ENCODE peak calls at places on chromosomes 6 and 20, in seven cellular contexts. H is mammary epithelial cell, A is heart right ventricle, U is left ventricle myocardium inferior, W is stomach, C is colonic mucosa, N is DND-41. T is an unnamed sample.
A peak's percentile ranks its signal among the peaks of the same experiment; 100 is the strongest.

GRCh38 chr6:169845426-169846285 is 94.2 kb downstream of the ERMARD start:
- DNase-seq in C (no peak), A (no peak), N (no peak), U (no peak), H (no peak), W (peak; percentile 19), T (no peak)

GRCh38 chr6:165987483-165988305 is 180.0 kb downstream of the TBXT start:
- DNase-seq in C (no peak), U (peak; percentile 87), H (peak; percentile 0), W (peak; percentile 54), A (peak; percentile 90), N (peak; percentile 15), T (peak; percentile 69)

GRCh38 chr20:62816879-62817873 is at the start of gene COL9A3:
- DNase-seq in C (no peak), H (no peak), U (no peak), N (no peak), W (no peak), A (no peak), T (no peak)

GRCh38 chr6:7087491-7087979 is 20.2 kb upstream of the RREB1 start:
- DNase-seq in A (no peak), N (peak; percentile 11), W (no peak), U (no peak), H (no peak), C (peak; percentile 78), T (no peak)

GRCh38 chr20:9359561-9360308 is 154.7 kb upstream of the LAMP5 start:
- DNase-seq in C (peak; percentile 67), A (peak; percentile 62), U (no peak), N (peak; percentile 13), H (peak; percentile 30), W (peak; percentile 38), T (peak; percentile 72)

GRCh38 chr6:42226251-42227143 is 8.8 kb upstream of the MRPS10 start:
- DNase-seq in H (peak; percentile 96), W (no peak), U (no peak), C (peak; percentile 84), N (no peak), A (no peak), T (no peak)

GRCh38 chr6:98787961-98788360 is 46.4 kb upstream of the POU3F2 start:
- DNase-seq in N (no peak), W (no peak), A (no peak), U (no peak), C (no peak), H (no peak), T (no peak)

GRCh38 chr6:158328446-158328845 is 16.2 kb downstream of the TULP4 start:
- DNase-seq in N (no peak), U (no peak), A (no peak), C (peak; percentile 33), W (no peak), H (no peak), T (no peak)

GRCh38 chr20:20212675-20213096 is 155.2 kb upstream of the INSM1 start:
- DNase-seq in N (no peak), W (no peak), C (no peak), H (no peak), A (peak; percentile 27), U (peak; percentile 48), T (no peak)

GRCh38 chr6:125597411-125598253 is 151.8 kb upstream of the HEY2 start:
- DNase-seq in N (no peak), H (no peak), U (peak; percentile 61), A (peak; percentile 5), W (no peak), C (no peak), T (no peak)

GRCh38 chr20:59120491-59120890 is 43.1 kb upstream of the ZNF831 start:
- DNase-seq in U (no peak), C (no peak), H (no peak), W (no peak), N (no peak), A (no peak), T (no peak)

GRCh38 chr6:119880840-119881239 is 531.3 kb upstream of the MAN1A1 start:
- DNase-seq in U (no peak), W (no peak), N (no peak), A (no peak), C (no peak), H (peak; percentile 39), T (no peak)

GRCh38 chr20:52833901-52834300 is 138.3 kb upstream of the TSHZ2 start:
- DNase-seq in N (no peak), C (no peak), W (no peak), U (no peak), H (no peak), A (no peak), T (no peak)

GRCh38 chr6:105648276-105648675 is 245.4 kb upstream of the PREP start:
- DNase-seq in A (no peak), W (no peak), C (no peak), N (no peak), H (no peak), U (no peak), T (no peak)

GRCh38 chr6:169851641-169852503 is 100.5 kb downstream of the ERMARD start:
- DNase-seq in C (peak; percentile 14), U (no peak), A (peak; percentile 71), H (peak; percentile 69), W (peak; percentile 24), N (no peak), T (peak; percentile 72)

GRCh38 chr6:26205161-26205624 is 118.0 kb downstream of the HFE start:
- DNase-seq in A (peak; percentile 90), N (peak; percentile 92), U (peak; percentile 76), C (peak; percentile 79), W (peak; percentile 77), H (peak; percentile 74), T (peak; percentile 86)

GRCh38 chr6:105488521-105489212 is 85.8 kb upstream of the PREP start:
- DNase-seq in C (no peak), U (no peak), W (no peak), N (no peak), A (peak; percentile 36), H (no peak), T (no peak)

GRCh38 chr6:44072959-44073611 is 54.2 kb downstream of the MRPL14 start:
- DNase-seq in H (peak; percentile 86), N (peak; percentile 89), U (peak; percentile 90), A (peak; percentile 84), W (peak; percentile 78), C (peak; percentile 90), T (peak; percentile 94)

GRCh38 chr6:42923656-42924055 is 5.6 kb upstream of the CNPY3 start:
- DNase-seq in C (no peak), U (no peak), W (no peak), A (no peak), H (no peak), N (no peak), T (no peak)

GRCh38 chr6:31972709-31973350 is 892 bp upstream of the DXO start:
- DNase-seq in C (no peak), W (no peak), H (peak; percentile 32), U (no peak), N (no peak), A (no peak), T (no peak)

GRCh38 chr20:46563170-46563847 is 12.9 kb upstream of the OCSTAMP start:
- DNase-seq in W (no peak), N (no peak), U (no peak), C (no peak), A (no peak), H (no peak), T (no peak)

GRCh38 chr20:46562009-46562372 is 11.5 kb upstream of the OCSTAMP start:
- DNase-seq in W (no peak), N (no peak), A (no peak), U (no peak), C (no peak), H (no peak), T (no peak)

GRCh38 chr20:46564241-46564957 is 13.9 kb upstream of the OCSTAMP start:
- DNase-seq in U (no peak), C (no peak), A (no peak), W (no peak), H (no peak), N (no peak), T (no peak)

GRCh38 chr20:46563848-46564197 is 13.4 kb upstream of the OCSTAMP start:
- DNase-seq in U (no peak), C (no peak), W (no peak), H (no peak), A (no peak), N (no peak), T (no peak)

DNA sequence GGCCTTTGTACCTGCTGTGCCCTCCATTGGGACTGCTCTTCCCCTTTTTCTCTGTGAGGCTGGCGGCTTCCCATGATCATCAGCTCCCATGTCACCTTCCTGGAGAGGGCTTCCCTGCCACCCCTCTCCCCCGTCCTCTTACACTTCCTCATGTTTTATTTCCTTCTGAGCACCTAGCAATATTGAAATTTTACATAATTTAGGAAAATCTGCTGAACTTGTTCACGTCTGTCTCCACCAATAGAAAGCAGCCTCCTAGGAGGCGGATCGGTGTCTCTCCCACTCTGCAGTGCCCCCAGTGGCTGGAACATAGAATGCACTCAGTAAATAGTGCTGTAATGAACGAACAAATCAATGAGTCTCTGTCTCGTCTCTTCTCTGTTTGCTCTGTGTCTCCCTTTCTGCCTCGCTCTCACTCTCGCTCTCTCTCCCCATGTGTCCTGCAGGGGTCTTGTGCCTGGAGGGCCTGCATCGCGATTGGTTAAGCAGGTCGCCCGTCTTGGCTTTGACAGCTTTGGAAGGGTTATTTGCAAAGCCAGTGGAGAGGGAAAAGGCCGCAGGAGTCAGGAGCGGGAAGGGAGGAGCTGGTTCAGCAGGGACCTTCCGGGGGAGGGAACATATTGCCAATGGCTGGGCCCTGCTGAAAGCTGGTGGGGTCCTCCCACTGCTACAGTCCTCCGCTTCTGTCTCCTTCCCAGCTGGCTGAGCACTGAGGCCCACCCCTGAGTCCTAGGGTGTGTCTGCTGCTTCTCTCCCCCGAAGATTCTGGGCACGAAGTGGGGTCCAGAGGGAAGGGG is 12.1 kb upstream of the OCSTAMP start:
- DNase-seq in N (peak; percentile 63), W (peak; percentile 76), C (peak; percentile 74), H (peak; percentile 30), U (peak; percentile 54), A (peak; percentile 74), T (no peak)
- H3K27ac ChIP-seq in N (no peak overlapping the region), W (no peak overlapping the region), C (no peak overlapping the region), H (no peak overlapping the region), U (peak overlapping the region; percentile 10), A (peak overlapping the region; percentile 59), T (no peak overlapping the region)

GRCh38 chr20:10590950-10591349 is 82.8 kb downstream of the JAG1 start:
- DNase-seq in W (no peak), H (peak; percentile 71), A (no peak), U (no peak), N (no peak), C (no peak), T (no peak)
- H3K27ac ChIP-seq in W (peak overlapping the region; percentile 57), H (peak overlapping the region; percentile 48), A (peak overlapping the region; percentile 0), U (peak overlapping the region; percentile 54), N (no peak overlapping the region), C (no peak overlapping the region), T (peak overlapping the region; percentile 98)

GRCh38 chr6:144216668-144217218 is 66.4 kb downstream of the STX11 start:
- DNase-seq in C (no peak), H (no peak), W (no peak), N (no peak), U (no peak), A (no peak), T (peak; percentile 91)
- H3K27ac ChIP-seq in C (peak overlapping the region; percentile 97), H (peak overlapping the region; percentile 63), W (peak overlapping the region; percentile 96), N (peak overlapping the region; percentile 84), U (peak overlapping the region; percentile 93), A (peak overlapping the region; percentile 93), T (peak overlapping the region; percentile 31)

GRCh38 chr6:70241031-70241430 is 61.9 kb downstream of the COL9A1 start:
- DNase-seq in N (no peak), U (no peak), W (no peak), A (no peak), C (peak; percentile 35), H (no peak), T (no peak)

GRCh38 chr6:70246118-70246517 is 56.8 kb downstream of the COL9A1 start:
- DNase-seq in H (no peak), N (no peak), U (no peak), C (no peak), W (no peak), A (no peak), T (no peak)

GRCh38 chr6:70236304-70236703 is 66.6 kb downstream of the COL9A1 start:
- DNase-seq in C (no peak), N (no peak), W (no peak), H (no peak), U (no peak), A (no peak), T (no peak)

GRCh38 chr6:70241991-70242420 is 60.9 kb downstream of the COL9A1 start:
- DNase-seq in U (no peak), C (peak; percentile 77), N (no peak), H (no peak), A (no peak), W (no peak), T (no peak)
- H3K27ac ChIP-seq in U (no peak overlapping the region), C (peak overlapping the region; percentile 73), N (no peak overlapping the region), H (no peak overlapping the region), A (no peak overlapping the region), W (peak overlapping the region; percentile 47), T (no peak overlapping the region)

T was measured in aorta.